ENCODE peak calls at places on chromosomes 5 and 9, in seven cellular contexts. X is kidney epithelial cell; P is upper lobe of right lung; E is activated gamma-delta T cell treated with anti-CD3 and anti-CD28 coated beads, Interleukin-2, amount 50 U/mL, for 16 hours; H is AG09309; V is stimulated activated CD4-positive, alpha-beta T cell treated with anti-CD3 and anti-CD28 coated beads, Interleukin-15, amount 100 ng/mL, for 24 hours; A is fibroblast of the conjunctiva. W is an unnamed sample.

GRCh38 chr5:169354263-169354662 is 53.3 kb upstream of the SLIT3 start:
- DNase-seq in X (no peak), P (no peak), E (no peak), H (no peak), V (no peak), A (no peak), W (no peak)

GRCh38 chr5:73592546-73592945 is 27.0 kb downstream of the UTP15 start:
- DNase-seq in X (no peak), P (no peak), E (no peak), H (no peak), V (no peak), A (no peak), W (no peak)

GRCh38 chr9:86287013-86287412 is 4.7 kb upstream of the ISCA1 start:
- DNase-seq in X (peak), P (no peak), E (no peak), H (no peak), V (peak), A (peak), W (peak)

GRCh38 chr5:8184455-8185063 is 315.6 kb downstream of the MTRR start:
- DNase-seq in X (no peak), P (peak), E (no peak), H (no peak), V (peak), A (no peak), W (no peak)

GRCh38 chr5:171520300-171521170 is 101.1 kb downstream of the FGF18 start:
- DNase-seq in X (no peak), P (no peak), E (no peak), H (no peak), V (no peak), A (peak), W (no peak)

GRCh38 chr5:148620696-148621095 is 33.6 kb downstream of the HTR4 start:
- DNase-seq in X (no peak), P (no peak), E (no peak), H (no peak), V (peak), A (no peak), W (no peak)

GRCh38 chr9:134196911-134197310 is 32.5 kb upstream of the RNU6ATAC start:
- DNase-seq in X (no peak), P (peak), E (no peak), H (no peak), V (no peak), A (no peak), W (no peak)

GRCh38 chr5:74093501-74093993 is 467.6 kb downstream of the ARHGEF28 start:
- DNase-seq in X (no peak), P (no peak), E (no peak), H (no peak), V (no peak), A (no peak), W (no peak)

GRCh38 chr5:59538080-59538479 is 355.4 kb downstream of the PDE4D start:
- DNase-seq in X (no peak), P (no peak), E (no peak), H (no peak), V (no peak), A (no peak), W (no peak)

GRCh38 chr5:116404001-116404400 is 170.6 kb downstream of the SEMA6A start:
- DNase-seq in X (no peak), P (no peak), E (no peak), H (no peak), V (no peak), A (no peak), W (no peak)

GRCh38 chr9:5041390-5042115 is 56.5 kb downstream of the JAK2 start:
- DNase-seq in X (no peak), P (peak), E (no peak), H (no peak), V (no peak), A (no peak), W (no peak)

GRCh38 chr5:1112596-1113331 is 901 bp upstream of the SLC12A7 start:
- DNase-seq in X (peak), P (no peak), E (no peak), H (no peak), V (no peak), A (no peak), W (peak)

GRCh38 chr9:124759327-124759726 is 11.8 kb downstream of the NR6A1 start:
- DNase-seq in X (no peak), P (no peak), E (no peak), H (no peak), V (no peak), A (no peak), W (no peak)